ENCODE peak calls at places on chromosomes 16 and 17, in five cellular contexts. X, G, D, Y and E are unnamed samples.

GRCh38 chr17:8718001-8718563 is 26.6 kb downstream of the CCDC42 start:
- DNase-seq in G (no peak), D (no peak), Y (no peak), X (no peak), E (no peak)

GRCh38 chr17:2602597-2603017 is 9.2 kb downstream of the PAFAH1B1 start:
- DNase-seq in D (no peak), Y (no peak), G (no peak), X (no peak), E (peak)

GRCh38 chr17:10177921-10178788 is 20.3 kb downstream of the GAS7 start:
- DNase-seq in Y (no peak), X (no peak), G (no peak), D (peak), E (no peak)

GRCh38 chr16:52499061-52499460 is 47.9 kb downstream of the TOX3 start:
- DNase-seq in G (no peak), X (no peak), D (no peak), Y (no peak), E (peak)

GRCh38 chr17:71145486-71145885 is 975.3 kb upstream of the SOX9 start:
- DNase-seq in Y (no peak), X (no peak), D (no peak), G (no peak), E (no peak)

GRCh38 chr17:73203135-73203787 is 10.4 kb downstream of the COG1 start:
- DNase-seq in X (no peak), Y (no peak), D (no peak), G (no peak), E (no peak)

GRCh38 chr16:1612320-1613111 is at the start of gene CRAMP1:
- DNase-seq in D (peak), X (peak), G (no peak), Y (peak), E (no peak)

GRCh38 chr17:2965621-2966275 is 97.7 kb downstream of the OR1D5 start:
- DNase-seq in G (no peak), D (no peak), Y (no peak), X (no peak), E (no peak)

GRCh38 chr17:20122236-20122879 is 113.2 kb downstream of the SPECC1 start:
- DNase-seq in D (no peak), G (no peak), Y (no peak), X (no peak), E (no peak)

GRCh38 chr17:75872434-75873351 is 5.7 kb downstream of the TRIM47 start:
- DNase-seq in G (peak), X (peak), D (no peak), Y (peak), E (no peak)

GRCh38 chr17:48615963-48616718 is 1.0 kb upstream of the HOXB8 start:
- DNase-seq in X (no peak), Y (no peak), D (no peak), G (no peak), E (no peak)

GRCh38 chr17:32772453-32773025 is 104.4 kb downstream of the MYO1D start:
- DNase-seq in Y (no peak), X (no peak), D (no peak), G (no peak), E (no peak)

GRCh38 chr17:67042104-67042899 is 2.1 kb upstream of the CACNG1 start:
- DNase-seq in G (no peak), Y (no peak), D (no peak), X (no peak), E (no peak)

GRCh38 chr17:79883202-79883601 is 44.0 kb upstream of the CBX4 start:
- DNase-seq in D (peak), Y (no peak), X (no peak), G (no peak), E (no peak)

GRCh38 chr17:6755281-6755680 is 565 bp upstream of the XAF1 start:
- DNase-seq in X (no peak), D (no peak), Y (no peak), G (no peak), E (no peak)